ENCODE peak calls at places on chromosomes 16 and 17, in nine cellular contexts. F, V, T, G, N, L, M, B and I are unnamed samples.

GRCh38 chr16:11949527-11949926 is 7.7 kb upstream of the NPIPB2 start:
- DNase-seq in T (no peak), M (peak), B (no peak), G (peak), L (peak), V (no peak), N (peak), F (peak), I (peak)

GRCh38 chr16:81633147-81633619 is 145.9 kb upstream of the PLCG2 start:
- DNase-seq in N (no peak), T (no peak), G (no peak), F (peak), V (no peak), M (no peak), L (no peak), B (peak), I (no peak)

GRCh38 chr16:48384982-48385271 is 286 bp downstream of the SIAH1 start:
- DNase-seq in T (no peak), V (no peak), M (no peak), N (peak), L (no peak), G (no peak), B (no peak), F (no peak), I (no peak)

GRCh38 chr16:87702325-87702811 is 63.4 kb downstream of the KLHDC4 start:
- DNase-seq in G (peak), N (no peak), M (no peak), L (no peak), F (peak), V (peak), B (no peak), T (no peak), I (peak)

GRCh38 chr17:82658331-82658730 is 10.1 kb upstream of the WDR45B start:
- DNase-seq in L (no peak), M (no peak), N (no peak), B (no peak), F (no peak), T (no peak), G (no peak), V (no peak), I (no peak)

GRCh38 chr17:66412857-66413563 is 110.6 kb downstream of the PRKCA start:
- DNase-seq in G (no peak), T (no peak), L (no peak), N (peak), B (no peak), F (no peak), V (no peak), M (no peak), I (no peak)

GRCh38 chr16:50838885-50839284 is 97.0 kb downstream of the CYLD start:
- DNase-seq in G (no peak), B (no peak), T (no peak), N (no peak), V (no peak), M (no peak), L (no peak), F (no peak), I (no peak)

GRCh38 chr17:69573396-69573795 is 158.9 kb downstream of the MAP2K6 start:
- DNase-seq in N (no peak), F (no peak), T (no peak), V (no peak), G (no peak), M (no peak), L (peak), B (no peak), I (no peak)

GRCh38 chr17:8283356-8283755 is 5.1 kb upstream of the RANGRF start:
- DNase-seq in G (no peak), L (no peak), B (no peak), F (no peak), M (no peak), N (no peak), T (no peak), V (no peak), I (no peak)

GRCh38 chr17:7523033-7523432 is 25.8 kb upstream of the TNFSF12 start:
- DNase-seq in M (no peak), B (no peak), V (peak), T (no peak), G (peak), F (peak), L (peak), N (no peak), I (no peak)

GRCh38 chr16:52069866-52070265 is 477.1 kb downstream of the TOX3 start:
- DNase-seq in M (no peak), G (peak), B (no peak), N (peak), L (peak), V (no peak), F (no peak), T (no peak), I (peak)

GRCh38 chr16:69833791-69834282 is 71.7 kb downstream of the WWP2 start:
- DNase-seq in V (no peak), L (no peak), T (no peak), G (no peak), B (no peak), F (no peak), N (no peak), M (no peak), I (no peak)

GRCh38 chr17:63997341-63998048 is 656 bp upstream of the PRR29 start:
- DNase-seq in N (no peak), V (no peak), B (no peak), L (no peak), G (no peak), M (no peak), T (no peak), F (no peak), I (no peak)

GRCh38 chr17:44971776-44972483 is 3.8 kb upstream of the C1QL1 start:
- DNase-seq in M (no peak), L (no peak), N (no peak), F (no peak), V (no peak), B (no peak), G (no peak), T (no peak), I (no peak)

GRCh38 chr17:48344241-48344640 is 85.8 kb downstream of the SKAP1 start:
- DNase-seq in B (no peak), G (no peak), F (no peak), M (no peak), T (no peak), N (no peak), L (no peak), V (no peak), I (no peak)

GRCh38 chr16:54090602-54091001 is 196.0 kb downstream of the IRX3 start:
- DNase-seq in B (no peak), G (no peak), V (no peak), N (no peak), M (no peak), F (no peak), T (no peak), L (no peak), I (no peak)

GRCh38 chr17:50218071-50218759 is 16.8 kb upstream of the COL1A1 start:
- DNase-seq in V (no peak), T (no peak), L (no peak), N (no peak), M (peak), G (no peak), B (no peak), F (no peak), I (no peak)

GRCh38 chr16:86578499-86579267 is at the start of gene FOXL1:
- DNase-seq in L (no peak), G (no peak), F (no peak), N (no peak), T (no peak), B (no peak), V (no peak), M (no peak), I (no peak)

GRCh38 chr17:1206016-1206787 is 26.4 kb upstream of the ABR start:
- DNase-seq in M (no peak), F (peak), L (no peak), B (no peak), N (no peak), T (no peak), V (no peak), G (no peak), I (no peak)

GRCh38 chr16:11024333-11025053 is 80.1 kb downstream of the CLEC16A start:
- DNase-seq in F (no peak), B (no peak), T (no peak), L (no peak), V (no peak), G (no peak), M (no peak), N (no peak), I (no peak)

GRCh38 chr16:2156025-2156848 is 655 bp downstream of the TRAF7 start:
- DNase-seq in T (no peak), G (no peak), M (no peak), B (no peak), V (no peak), F (peak), N (no peak), L (no peak), I (no peak)

GRCh38 chr17:28953444-28954118 is 2.3 kb upstream of the PHF12 start:
- DNase-seq in M (no peak), L (peak), N (peak), V (peak), G (no peak), F (no peak), B (peak), T (peak), I (no peak)

GRCh38 chr16:23950898-23951297 is 115.1 kb downstream of the PRKCB start:
- DNase-seq in M (no peak), L (no peak), F (no peak), V (no peak), N (no peak), T (no peak), G (no peak), B (no peak), I (no peak)

GRCh38 chr17:83126275-83126930 is 47.0 kb downstream of the METRNL start:
- DNase-seq in B (no peak), L (no peak), F (no peak), N (no peak), G (no peak), M (no peak), V (no peak), T (no peak), I (no peak)

GRCh38 chr16:77236063-77236511 is 36.9 kb downstream of the SYCE1L start:
- DNase-seq in B (peak), N (peak), F (peak), G (peak), T (peak), L (peak), V (peak), M (peak), I (peak)

GRCh38 chr16:2048116-2048543 is 345 bp downstream of the TSC2 start:
- DNase-seq in B (no peak), F (no peak), V (no peak), N (peak), M (no peak), L (no peak), G (no peak), T (no peak), I (no peak)

GRCh38 chr17:14373587-14374259 is 72.8 kb downstream of the HS3ST3B1 start:
- DNase-seq in N (no peak), G (no peak), B (no peak), L (no peak), T (no peak), M (no peak), V (no peak), F (no peak), I (no peak)

GRCh38 chr16:48628359-48628985 is 18.5 kb upstream of the N4BP1 start:
- DNase-seq in F (no peak), G (no peak), N (no peak), V (no peak), M (no peak), T (no peak), B (no peak), L (no peak), I (no peak)

GRCh38 chr17:72404872-72405271 is 284.1 kb downstream of the SOX9 start:
- DNase-seq in N (no peak), G (no peak), T (no peak), B (no peak), L (no peak), V (no peak), M (no peak), F (no peak), I (no peak)